ENCODE peak calls at places on chromosomes 5 and 9, in nine cellular contexts. One of them, this sample, is unnamed.

GRCh38 chr9:100426532-100427365 is at the start of gene MSANTD3:
- DNase-seq in NCI-H1105: peak
- DNase-seq in LHCN-M2: peak
- DNase-seq in lung: peak
- DNase-seq in lung microvascular endothelial cell: peak
- DNase-seq in hippocampal formation: peak
- DNase-seq in heart right ventricle: peak
- DNase-seq in HFF-Myc: no peak
- DNase-seq in central memory CD8-positive, alpha-beta T cell: no peak
- DNase-seq in this sample: peak

GRCh38 chr5:135444881-135445280 is 2.3 kb downstream of the DCANP1 start:
- DNase-seq in lung: no peak
- DNase-seq in LHCN-M2: no peak
- DNase-seq in hippocampal formation: no peak
- DNase-seq in NCI-H1105: no peak
- DNase-seq in central memory CD8-positive, alpha-beta T cell: no peak
- DNase-seq in heart right ventricle: no peak
- DNase-seq in HFF-Myc: no peak
- DNase-seq in lung microvascular endothelial cell: no peak
- DNase-seq in this sample: no peak

GRCh38 chr9:31996331-31996730 is 388.1 kb upstream of the ACO1 start:
- DNase-seq in lung: no peak
- DNase-seq in heart right ventricle: no peak
- DNase-seq in LHCN-M2: peak
- DNase-seq in lung microvascular endothelial cell: no peak
- DNase-seq in HFF-Myc: no peak
- DNase-seq in NCI-H1105: no peak
- DNase-seq in hippocampal formation: no peak
- DNase-seq in central memory CD8-positive, alpha-beta T cell: no peak
- DNase-seq in this sample: peak

GRCh38 chr5:182126-182525 is 9.2 kb upstream of the LRRC14B start:
- DNase-seq in central memory CD8-positive, alpha-beta T cell: no peak
- DNase-seq in heart right ventricle: no peak
- DNase-seq in hippocampal formation: no peak
- DNase-seq in lung microvascular endothelial cell: no peak
- DNase-seq in lung: no peak
- DNase-seq in NCI-H1105: no peak
- DNase-seq in LHCN-M2: no peak
- DNase-seq in HFF-Myc: no peak
- DNase-seq in this sample: no peak

GRCh38 chr9:95074632-95075269 is 242.8 kb downstream of the FANCC start:
- DNase-seq in HFF-Myc: no peak
- DNase-seq in lung microvascular endothelial cell: no peak
- DNase-seq in lung: no peak
- DNase-seq in LHCN-M2: no peak
- DNase-seq in central memory CD8-positive, alpha-beta T cell: no peak
- DNase-seq in heart right ventricle: no peak
- DNase-seq in hippocampal formation: no peak
- DNase-seq in NCI-H1105: no peak
- DNase-seq in this sample: no peak

GRCh38 chr5:158382473-158382872 is 523.5 kb upstream of the CLINT1 start:
- DNase-seq in LHCN-M2: peak
- DNase-seq in central memory CD8-positive, alpha-beta T cell: no peak
- DNase-seq in HFF-Myc: peak
- DNase-seq in heart right ventricle: peak
- DNase-seq in NCI-H1105: no peak
- DNase-seq in lung: peak
- DNase-seq in hippocampal formation: no peak
- DNase-seq in lung microvascular endothelial cell: peak
- DNase-seq in this sample: peak

GRCh38 chr9:96161819-96162218 is 140.2 kb downstream of the HSD17B3 start:
- DNase-seq in HFF-Myc: no peak
- DNase-seq in central memory CD8-positive, alpha-beta T cell: no peak
- DNase-seq in lung microvascular endothelial cell: no peak
- DNase-seq in heart right ventricle: no peak
- DNase-seq in lung: no peak
- DNase-seq in hippocampal formation: no peak
- DNase-seq in NCI-H1105: no peak
- DNase-seq in LHCN-M2: no peak
- DNase-seq in this sample: no peak

GRCh38 chr5:174335682-174336364 is 290.3 kb downstream of the NSG2 start:
- DNase-seq in central memory CD8-positive, alpha-beta T cell: no peak
- DNase-seq in hippocampal formation: no peak
- DNase-seq in heart right ventricle: no peak
- DNase-seq in LHCN-M2: no peak
- DNase-seq in lung: no peak
- DNase-seq in HFF-Myc: no peak
- DNase-seq in lung microvascular endothelial cell: no peak
- DNase-seq in NCI-H1105: no peak
- DNase-seq in this sample: no peak

GRCh38 chr5:142924135-142924883 is 154.1 kb downstream of the ARHGAP26 start:
- DNase-seq in hippocampal formation: no peak
- DNase-seq in LHCN-M2: peak
- DNase-seq in heart right ventricle: no peak
- DNase-seq in HFF-Myc: no peak
- DNase-seq in NCI-H1105: no peak
- DNase-seq in lung: no peak
- DNase-seq in lung microvascular endothelial cell: no peak
- DNase-seq in central memory CD8-positive, alpha-beta T cell: no peak
- DNase-seq in this sample: no peak

GRCh38 chr5:155616779-155617392 is 603.3 kb downstream of the KIF4B start:
- DNase-seq in HFF-Myc: no peak
- DNase-seq in NCI-H1105: no peak
- DNase-seq in lung microvascular endothelial cell: peak
- DNase-seq in central memory CD8-positive, alpha-beta T cell: peak
- DNase-seq in LHCN-M2: no peak
- DNase-seq in hippocampal formation: no peak
- DNase-seq in lung: no peak
- DNase-seq in heart right ventricle: peak
- DNase-seq in this sample: no peak

GRCh38 chr9:133718533-133719315 is 19.4 kb downstream of the SARDH start:
- DNase-seq in NCI-H1105: no peak
- DNase-seq in LHCN-M2: no peak
- DNase-seq in hippocampal formation: no peak
- DNase-seq in heart right ventricle: no peak
- DNase-seq in central memory CD8-positive, alpha-beta T cell: no peak
- DNase-seq in lung: no peak
- DNase-seq in HFF-Myc: no peak
- DNase-seq in lung microvascular endothelial cell: no peak
- DNase-seq in this sample: no peak

GRCh38 chr5:154308457-154309360 is 118.2 kb downstream of the GALNT10 start:
- DNase-seq in central memory CD8-positive, alpha-beta T cell: no peak
- DNase-seq in lung microvascular endothelial cell: no peak
- DNase-seq in lung: no peak
- DNase-seq in NCI-H1105: no peak
- DNase-seq in heart right ventricle: no peak
- DNase-seq in hippocampal formation: no peak
- DNase-seq in HFF-Myc: no peak
- DNase-seq in LHCN-M2: peak
- DNase-seq in this sample: no peak

GRCh38 chr9:20220286-20220685 is 402.0 kb downstream of the MLLT3 start:
- DNase-seq in hippocampal formation: no peak
- DNase-seq in lung microvascular endothelial cell: no peak
- DNase-seq in NCI-H1105: no peak
- DNase-seq in lung: no peak
- DNase-seq in HFF-Myc: no peak
- DNase-seq in central memory CD8-positive, alpha-beta T cell: no peak
- DNase-seq in heart right ventricle: no peak
- DNase-seq in LHCN-M2: peak
- DNase-seq in this sample: no peak

GRCh38 chr5:178583279-178583678 is 6.9 kb downstream of the COL23A1 start:
- DNase-seq in lung microvascular endothelial cell: no peak
- DNase-seq in lung: no peak
- DNase-seq in HFF-Myc: no peak
- DNase-seq in central memory CD8-positive, alpha-beta T cell: no peak
- DNase-seq in heart right ventricle: no peak
- DNase-seq in NCI-H1105: no peak
- DNase-seq in hippocampal formation: no peak
- DNase-seq in LHCN-M2: no peak
- DNase-seq in this sample: no peak

GRCh38 chr9:136764301-136764891 is at the start of gene LCN15:
- DNase-seq in hippocampal formation: no peak
- DNase-seq in lung microvascular endothelial cell: no peak
- DNase-seq in HFF-Myc: no peak
- DNase-seq in NCI-H1105: no peak
- DNase-seq in heart right ventricle: no peak
- DNase-seq in lung: no peak
- DNase-seq in LHCN-M2: no peak
- DNase-seq in central memory CD8-positive, alpha-beta T cell: no peak
- DNase-seq in this sample: no peak

GRCh38 chr5:125232779-125233230 is 486.4 kb upstream of the ZNF608 start:
- DNase-seq in lung: no peak
- DNase-seq in heart right ventricle: no peak
- DNase-seq in NCI-H1105: no peak
- DNase-seq in LHCN-M2: peak
- DNase-seq in central memory CD8-positive, alpha-beta T cell: no peak
- DNase-seq in hippocampal formation: no peak
- DNase-seq in HFF-Myc: peak
- DNase-seq in lung microvascular endothelial cell: peak
- DNase-seq in this sample: no peak

GRCh38 chr5:7209583-7210139 is 186.3 kb upstream of the ADCY2 start:
- DNase-seq in HFF-Myc: no peak
- DNase-seq in NCI-H1105: peak
- DNase-seq in LHCN-M2: no peak
- DNase-seq in lung microvascular endothelial cell: no peak
- DNase-seq in heart right ventricle: no peak
- DNase-seq in hippocampal formation: no peak
- DNase-seq in lung: no peak
- DNase-seq in central memory CD8-positive, alpha-beta T cell: no peak
- DNase-seq in this sample: no peak

GRCh38 chr9:13364271-13364670 is 84.8 kb upstream of the MPDZ start:
- DNase-seq in LHCN-M2: no peak
- DNase-seq in NCI-H1105: no peak
- DNase-seq in heart right ventricle: no peak
- DNase-seq in lung microvascular endothelial cell: peak
- DNase-seq in central memory CD8-positive, alpha-beta T cell: no peak
- DNase-seq in lung: no peak
- DNase-seq in hippocampal formation: no peak
- DNase-seq in HFF-Myc: no peak
- DNase-seq in this sample: no peak

GRCh38 chr9:127497656-127498290 is 46.5 kb downstream of the LRSAM1 start:
- DNase-seq in heart right ventricle: no peak
- DNase-seq in lung: no peak
- DNase-seq in HFF-Myc: no peak
- DNase-seq in hippocampal formation: no peak
- DNase-seq in LHCN-M2: no peak
- DNase-seq in lung microvascular endothelial cell: no peak
- DNase-seq in NCI-H1105: no peak
- DNase-seq in central memory CD8-positive, alpha-beta T cell: no peak
- DNase-seq in this sample: no peak

GRCh38 chr5:37915078-37915736 is 75.4 kb upstream of the GDNF start:
- DNase-seq in NCI-H1105: no peak
- DNase-seq in lung microvascular endothelial cell: no peak
- DNase-seq in LHCN-M2: no peak
- DNase-seq in heart right ventricle: no peak
- DNase-seq in HFF-Myc: no peak
- DNase-seq in hippocampal formation: no peak
- DNase-seq in central memory CD8-positive, alpha-beta T cell: no peak
- DNase-seq in lung: no peak
- DNase-seq in this sample: no peak

GRCh38 chr5:109161914-109162683 is 247.7 kb downstream of the PJA2 start:
- DNase-seq in heart right ventricle: no peak
- DNase-seq in hippocampal formation: no peak
- DNase-seq in NCI-H1105: no peak
- DNase-seq in lung microvascular endothelial cell: no peak
- DNase-seq in central memory CD8-positive, alpha-beta T cell: no peak
- DNase-seq in LHCN-M2: peak
- DNase-seq in HFF-Myc: no peak
- DNase-seq in lung: no peak
- DNase-seq in this sample: no peak

GRCh38 chr9:35659340-35659739 is 1.2 kb downstream of the CCDC107 start:
- DNase-seq in lung: no peak
- DNase-seq in HFF-Myc: no peak
- DNase-seq in central memory CD8-positive, alpha-beta T cell: no peak
- DNase-seq in heart right ventricle: no peak
- DNase-seq in NCI-H1105: no peak
- DNase-seq in LHCN-M2: peak
- DNase-seq in lung microvascular endothelial cell: no peak
- DNase-seq in hippocampal formation: no peak
- DNase-seq in this sample: no peak

This sample was measured in HCT116.